ENCODE peak calls at places on chromosomes 12 and 14, in six cellular contexts. One of them, this sample, is unnamed.

GRCh38 chr14:100903672-100904185 is at the start of gene RTL1:
- DNase-seq in uterus: no peak
- DNase-seq in small intestine: no peak
- DNase-seq in thoracic aorta: no peak
- DNase-seq in fibroblast of lung: no peak
- DNase-seq in aorta: no peak
- DNase-seq in this sample: no peak

GRCh38 chr14:68779761-68780323 is 13.0 kb downstream of the ZFP36L1 start:
- DNase-seq in uterus: peak; percentile 49
- DNase-seq in small intestine: peak; percentile 81
- DNase-seq in thoracic aorta: no peak
- DNase-seq in fibroblast of lung: peak; percentile 97
- DNase-seq in aorta: no peak
- DNase-seq in this sample: no peak

GRCh38 chr14:88682495-88683114 is 110.1 kb downstream of the EML5 start:
- DNase-seq in uterus: no peak
- DNase-seq in small intestine: no peak
- DNase-seq in thoracic aorta: no peak
- DNase-seq in fibroblast of lung: no peak
- DNase-seq in aorta: no peak
- DNase-seq in this sample: no peak

GRCh38 chr12:51409846-51410245 is 14.8 kb upstream of the SLC4A8 start:
- DNase-seq in uterus: no peak
- DNase-seq in small intestine: no peak
- DNase-seq in thoracic aorta: no peak
- DNase-seq in fibroblast of lung: no peak
- DNase-seq in aorta: no peak
- DNase-seq in this sample: no peak

GRCh38 chr14:100305446-100306255 is 593 bp downstream of the SLC25A29 start:
- DNase-seq in uterus: peak; percentile 45
- DNase-seq in small intestine: no peak
- DNase-seq in thoracic aorta: no peak
- DNase-seq in fibroblast of lung: peak; percentile 31
- DNase-seq in aorta: peak; percentile 67
- DNase-seq in this sample: no peak

GRCh38 chr12:47767197-47767724 is 5.8 kb upstream of the SLC48A1 start:
- DNase-seq in uterus: no peak
- DNase-seq in small intestine: peak; percentile 81
- DNase-seq in thoracic aorta: no peak
- DNase-seq in fibroblast of lung: no peak
- DNase-seq in aorta: no peak
- DNase-seq in this sample: no peak

GRCh38 chr12:64674367-64674922 is 64.2 kb downstream of the RASSF3 start:
- DNase-seq in uterus: no peak
- DNase-seq in small intestine: no peak
- DNase-seq in thoracic aorta: no peak
- DNase-seq in fibroblast of lung: no peak
- DNase-seq in aorta: no peak
- DNase-seq in this sample: no peak

GRCh38 chr12:57553343-57554202 is 3.7 kb downstream of the KIF5A start:
- DNase-seq in uterus: no peak
- DNase-seq in small intestine: no peak
- DNase-seq in thoracic aorta: no peak
- DNase-seq in fibroblast of lung: no peak
- DNase-seq in aorta: no peak
- DNase-seq in this sample: no peak

GRCh38 chr14:104437703-104438102 is 141.9 kb upstream of the C14orf180 start:
- DNase-seq in uterus: no peak
- DNase-seq in small intestine: no peak
- DNase-seq in thoracic aorta: no peak
- DNase-seq in fibroblast of lung: no peak
- DNase-seq in aorta: no peak
- DNase-seq in this sample: no peak

GRCh38 chr12:13368971-13369370 is 172.4 kb downstream of the EMP1 start:
- DNase-seq in uterus: no peak
- DNase-seq in small intestine: no peak
- DNase-seq in thoracic aorta: no peak
- DNase-seq in fibroblast of lung: no peak
- DNase-seq in aorta: no peak
- DNase-seq in this sample: no peak

GRCh38 chr12:81759215-81759991 is at the start of gene PPFIA2:
- DNase-seq in uterus: peak; percentile 55
- DNase-seq in small intestine: no peak
- DNase-seq in thoracic aorta: no peak
- DNase-seq in fibroblast of lung: peak; percentile 71
- DNase-seq in aorta: peak; percentile 62
- DNase-seq in this sample: peak; percentile 44

GRCh38 chr12:92312463-92312970 is 166.9 kb upstream of the BTG1 start:
- DNase-seq in uterus: no peak
- DNase-seq in small intestine: no peak
- DNase-seq in thoracic aorta: no peak
- DNase-seq in fibroblast of lung: no peak
- DNase-seq in aorta: no peak
- DNase-seq in this sample: peak; percentile 38

GRCh38 chr14:104813286-104813685 is 12.4 kb downstream of the ZBTB42 start:
- DNase-seq in uterus: no peak
- DNase-seq in small intestine: no peak
- DNase-seq in thoracic aorta: no peak
- DNase-seq in fibroblast of lung: no peak
- DNase-seq in aorta: peak; percentile 21
- DNase-seq in this sample: no peak

GRCh38 chr12:41151789-41152188 is 36.3 kb upstream of the PDZRN4 start:
- DNase-seq in uterus: no peak
- DNase-seq in small intestine: no peak
- DNase-seq in thoracic aorta: no peak
- DNase-seq in fibroblast of lung: peak; percentile 4
- DNase-seq in aorta: no peak
- DNase-seq in this sample: no peak

GRCh38 chr14:104424406-104425072 is 155.0 kb upstream of the C14orf180 start:
- DNase-seq in uterus: no peak
- DNase-seq in small intestine: no peak
- DNase-seq in thoracic aorta: no peak
- DNase-seq in fibroblast of lung: no peak
- DNase-seq in aorta: no peak
- DNase-seq in this sample: no peak

GRCh38 chr12:110431957-110432587 is 18.1 kb downstream of the ARPC3 start:
- DNase-seq in uterus: no peak
- DNase-seq in small intestine: peak; percentile 4
- DNase-seq in thoracic aorta: no peak
- DNase-seq in fibroblast of lung: no peak
- DNase-seq in aorta: no peak
- DNase-seq in this sample: no peak
- H3K36me3 ChIP-seq in uterus: no peaks in the 10 kb centered on the region
- H3K36me3 ChIP-seq in small intestine: peaks cover 3% of the 10 kb centered on the region
- H3K36me3 ChIP-seq in thoracic aorta: peaks cover 15% of the 10 kb centered on the region
- H3K36me3 ChIP-seq in fibroblast of lung: no peaks in the 10 kb centered on the region
- H3K36me3 ChIP-seq in aorta: peaks cover 7% of the 10 kb centered on the region
- H3K36me3 ChIP-seq in this sample: peaks cover 23% of the 10 kb centered on the region

DNA sequence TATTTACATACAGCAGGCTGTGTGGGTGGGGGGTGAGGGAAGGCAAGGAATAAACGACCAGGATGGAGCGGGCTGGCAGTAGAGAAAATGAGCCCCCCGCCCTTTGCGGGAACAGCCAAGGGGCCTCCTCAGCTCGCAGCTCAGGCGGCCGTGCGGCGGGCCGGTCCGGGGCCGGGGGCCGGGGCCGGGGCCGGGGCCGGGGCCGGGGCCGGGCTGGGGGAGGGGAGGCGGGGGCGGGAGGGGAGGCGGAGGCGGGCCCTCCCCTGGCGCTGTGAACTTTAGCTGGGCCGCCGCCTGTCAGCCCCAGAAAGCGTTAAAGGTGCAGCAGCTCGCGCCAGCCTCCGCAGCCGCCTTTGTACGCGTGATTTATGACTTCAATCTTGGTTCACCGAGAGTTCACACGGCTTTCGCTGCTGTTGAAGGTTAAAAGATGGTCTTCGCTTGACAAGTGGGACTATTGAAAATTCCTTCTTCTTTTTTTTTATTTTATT is 28.8 kb downstream of the HOXC4 start:
- DNase-seq in uterus: peak; percentile 73
- DNase-seq in small intestine: peak; percentile 77
- DNase-seq in thoracic aorta: no peak
- DNase-seq in fibroblast of lung: peak; percentile 14
- DNase-seq in aorta: no peak
- DNase-seq in this sample: no peak
- H3K4me3 ChIP-seq in uterus: peak overlapping the region; percentile 30
- H3K4me3 ChIP-seq in small intestine: peak overlapping the region; percentile 57
- H3K4me3 ChIP-seq in thoracic aorta: peak overlapping the region; percentile 54
- H3K4me3 ChIP-seq in fibroblast of lung: no peak overlapping the region
- H3K4me3 ChIP-seq in aorta: peak overlapping the region; percentile 8
- H3K4me3 ChIP-seq in this sample: no peak overlapping the region

GRCh38 chr14:94043111-94043755 is 17.1 kb downstream of the OTUB2 start:
- DNase-seq in uterus: no peak
- DNase-seq in small intestine: no peak
- DNase-seq in thoracic aorta: no peak
- DNase-seq in fibroblast of lung: peak; percentile 28
- DNase-seq in aorta: peak; percentile 32
- DNase-seq in this sample: no peak
- H3K36me3 ChIP-seq in uterus: no peaks in the 10 kb centered on the region
- H3K36me3 ChIP-seq in small intestine: peaks cover 10% of the 10 kb centered on the region
- H3K36me3 ChIP-seq in thoracic aorta: peaks cover 19% of the 10 kb centered on the region
- H3K36me3 ChIP-seq in fibroblast of lung: peaks cover 13% of the 10 kb centered on the region
- H3K36me3 ChIP-seq in aorta: peaks cover 6% of the 10 kb centered on the region
- H3K36me3 ChIP-seq in this sample: no peaks in the 10 kb centered on the region

GRCh38 chr12:104721065-104721458 is 237.0 kb downstream of the SLC41A2 start:
- DNase-seq in uterus: no peak
- DNase-seq in small intestine: no peak
- DNase-seq in thoracic aorta: no peak
- DNase-seq in fibroblast of lung: no peak
- DNase-seq in aorta: no peak
- DNase-seq in this sample: no peak
- H3K4me3 ChIP-seq in uterus: no peak overlapping the region
- H3K4me3 ChIP-seq in small intestine: no peak overlapping the region
- H3K4me3 ChIP-seq in thoracic aorta: peak overlapping the region; percentile 64
- H3K4me3 ChIP-seq in fibroblast of lung: no peak overlapping the region
- H3K4me3 ChIP-seq in aorta: no peak overlapping the region
- H3K4me3 ChIP-seq in this sample: no peak overlapping the region

GRCh38 chr12:112443916-112444315 is 25.2 kb downstream of the PTPN11 start:
- DNase-seq in uterus: no peak
- DNase-seq in small intestine: no peak
- DNase-seq in thoracic aorta: no peak
- DNase-seq in fibroblast of lung: no peak
- DNase-seq in aorta: no peak
- DNase-seq in this sample: no peak
- H3K36me3 ChIP-seq in uterus: no peaks in the 10 kb centered on the region
- H3K36me3 ChIP-seq in small intestine: peaks cover 4% of the 10 kb centered on the region
- H3K36me3 ChIP-seq in thoracic aorta: peaks cover 5% of the 10 kb centered on the region
- H3K36me3 ChIP-seq in fibroblast of lung: no peaks in the 10 kb centered on the region
- H3K36me3 ChIP-seq in aorta: no peaks in the 10 kb centered on the region
- H3K36me3 ChIP-seq in this sample: peaks cover 25% of the 10 kb centered on the region

GRCh38 chr14:23539209-23539866 is 12.2 kb downstream of the ZFHX2 start:
- DNase-seq in uterus: no peak
- DNase-seq in small intestine: peak; percentile 36
- DNase-seq in thoracic aorta: no peak
- DNase-seq in fibroblast of lung: no peak
- DNase-seq in aorta: no peak
- DNase-seq in this sample: peak; percentile 15

GRCh38 chr14:23537351-23538048 is 14.1 kb downstream of the ZFHX2 start:
- DNase-seq in uterus: no peak
- DNase-seq in small intestine: no peak
- DNase-seq in thoracic aorta: no peak
- DNase-seq in fibroblast of lung: no peak
- DNase-seq in aorta: no peak
- DNase-seq in this sample: no peak

GRCh38 chr14:23536494-23536893 is 15.1 kb downstream of the ZFHX2 start:
- DNase-seq in uterus: no peak
- DNase-seq in small intestine: no peak
- DNase-seq in thoracic aorta: no peak
- DNase-seq in fibroblast of lung: no peak
- DNase-seq in aorta: no peak
- DNase-seq in this sample: no peak

GRCh38 chr14:23538785-23539184 is 12.8 kb downstream of the ZFHX2 start:
- DNase-seq in uterus: peak; percentile 30
- DNase-seq in small intestine: no peak
- DNase-seq in thoracic aorta: no peak
- DNase-seq in fibroblast of lung: no peak
- DNase-seq in aorta: no peak
- DNase-seq in this sample: no peak

GRCh38 chr14:23538049-23538718 is 13.4 kb downstream of the ZFHX2 start:
- DNase-seq in uterus: no peak
- DNase-seq in small intestine: no peak
- DNase-seq in thoracic aorta: no peak
- DNase-seq in fibroblast of lung: no peak
- DNase-seq in aorta: no peak
- DNase-seq in this sample: no peak
- H3K4me3 ChIP-seq in uterus: no peak overlapping the region
- H3K4me3 ChIP-seq in small intestine: no peak overlapping the region
- H3K4me3 ChIP-seq in thoracic aorta: no peak overlapping the region
- H3K4me3 ChIP-seq in fibroblast of lung: no peak overlapping the region
- H3K4me3 ChIP-seq in aorta: no peak overlapping the region
- H3K4me3 ChIP-seq in this sample: no peak overlapping the region